ENCODE peak calls at places on chromosomes 13 and 19, in ten cellular contexts. Y is K562; L is heart right ventricle; K is B cell; A is natural killer cell; B is CD8-positive, alpha-beta T cell; C is upper lobe of right lung; V is heart left ventricle; S is psoas muscle; O is HCT116. H is an unnamed sample.

GRCh38 chr19:39865953-39866352 is 19.8 kb upstream of the FBL start:
- ATAC-seq in B (no peak), C (no peak), K (no peak), V (no peak), S (no peak), Y (no peak), O (no peak), A (no peak), L (no peak), H (no peak)

GRCh38 chr13:52652980-52653303 is 306 bp downstream of the SUGT1 start:
- ATAC-seq in O (peak; percentile 36), V (peak; percentile 1), Y (peak; percentile 65), S (peak; percentile 35), B (peak; percentile 14), K (peak; percentile 22), A (peak; percentile 46), C (peak; percentile 25), L (peak; percentile 13), H (peak; percentile 2)

GRCh38 chr13:60679928-60680693 is 283.1 kb downstream of the TDRD3 start:
- ATAC-seq in A (no peak), C (no peak), L (no peak), B (no peak), S (no peak), K (no peak), V (no peak), O (no peak), Y (no peak), H (no peak)

GRCh38 chr19:10979950-10980349 is 19.1 kb downstream of the SMARCA4 start:
- ATAC-seq in S (no peak), B (peak; percentile 72), K (peak; percentile 77), C (no peak), V (no peak), L (no peak), A (no peak), Y (no peak), O (no peak), H (peak; percentile 13)

GRCh38 chr13:100668408-100668807 is 6.2 kb downstream of the TMTC4 start:
- ATAC-seq in B (no peak), Y (no peak), S (no peak), A (no peak), C (no peak), L (no peak), K (no peak), O (no peak), V (no peak), H (no peak)

GRCh38 chr13:60164490-60164889 is 762 bp upstream of the DIAPH3 start:
- ATAC-seq in Y (no peak), K (no peak), S (peak; percentile 56), V (peak; percentile 24), A (no peak), B (no peak), O (no peak), C (peak; percentile 3), L (peak; percentile 13), H (no peak)

GRCh38 chr19:34475026-34475974 is 6.3 kb upstream of the WTIP start:
- ATAC-seq in B (no peak), Y (no peak), K (no peak), A (no peak), S (peak; percentile 23), O (no peak), C (no peak), L (peak; percentile 69), V (no peak), H (peak; percentile 67)

GRCh38 chr13:46134961-46135522 is 30.2 kb upstream of the CPB2 start:
- ATAC-seq in K (no peak), V (no peak), B (no peak), S (no peak), C (peak; percentile 94), A (no peak), L (no peak), O (peak; percentile 80), Y (peak; percentile 37), H (no peak)

GRCh38 chr19:18128044-18128443 is 24.9 kb upstream of the PIK3R2 start:
- ATAC-seq in V (no peak), O (no peak), L (no peak), B (no peak), S (no peak), Y (peak; percentile 46), C (peak; percentile 40), K (no peak), A (peak; percentile 87), H (no peak)

GRCh38 chr19:3094638-3095374 is 644 bp downstream of the GNA11 start:
- ATAC-seq in V (no peak), S (no peak), L (no peak), C (no peak), O (peak; percentile 2), A (peak; percentile 48), B (peak; percentile 6), Y (peak; percentile 33), K (peak; percentile 37), H (no peak)

GRCh38 chr13:40792284-40793051 is 3.1 kb downstream of the SLC25A15 start:
- ATAC-seq in L (no peak), S (no peak), O (no peak), V (no peak), Y (no peak), A (no peak), B (peak; percentile 22), C (no peak), K (no peak), H (no peak)

GRCh38 chr19:45753548-45753947 is 15.5 kb downstream of the SIX5 start:
- ATAC-seq in K (no peak), A (no peak), V (no peak), Y (peak; percentile 80), B (no peak), L (no peak), O (peak; percentile 66), C (no peak), S (no peak), H (no peak)
- TF ChIP-seq CTCF in K (no peak), A (no peak), V (no peak), Y (no peak), B (no peak), L (no peak), O (no peak), C (no peak), S (no peak), H (no peak)

GRCh38 chr19:46015961-46016425 is 6.9 kb downstream of the PGLYRP1 start:
- ATAC-seq in A (peak; percentile 36), L (peak; percentile 14), V (no peak), C (peak; percentile 1), K (peak; percentile 18), B (peak; percentile 48), Y (no peak), O (no peak), S (peak; percentile 24), H (peak; percentile 8)

GRCh38 chr19:46015080-46015960 is 7.5 kb downstream of the PGLYRP1 start:
- ATAC-seq in V (no peak), B (peak; percentile 74), A (peak; percentile 72), K (peak; percentile 53), O (peak; percentile 54), Y (peak; percentile 62), L (peak; percentile 60), C (peak; percentile 87), S (peak; percentile 47), H (peak; percentile 44)

GRCh38 chr19:46017095-46017429 is 5.8 kb downstream of the PGLYRP1 start:
- ATAC-seq in Y (no peak), O (no peak), K (no peak), L (no peak), C (no peak), B (no peak), S (peak; percentile 13), V (no peak), A (no peak), H (no peak)

GRCh38 chr19:46017874-46018675 is 4.8 kb downstream of the PGLYRP1 start:
- ATAC-seq in A (no peak), C (no peak), O (no peak), K (no peak), B (no peak), L (no peak), S (no peak), V (no peak), Y (no peak), H (no peak)

DNA sequence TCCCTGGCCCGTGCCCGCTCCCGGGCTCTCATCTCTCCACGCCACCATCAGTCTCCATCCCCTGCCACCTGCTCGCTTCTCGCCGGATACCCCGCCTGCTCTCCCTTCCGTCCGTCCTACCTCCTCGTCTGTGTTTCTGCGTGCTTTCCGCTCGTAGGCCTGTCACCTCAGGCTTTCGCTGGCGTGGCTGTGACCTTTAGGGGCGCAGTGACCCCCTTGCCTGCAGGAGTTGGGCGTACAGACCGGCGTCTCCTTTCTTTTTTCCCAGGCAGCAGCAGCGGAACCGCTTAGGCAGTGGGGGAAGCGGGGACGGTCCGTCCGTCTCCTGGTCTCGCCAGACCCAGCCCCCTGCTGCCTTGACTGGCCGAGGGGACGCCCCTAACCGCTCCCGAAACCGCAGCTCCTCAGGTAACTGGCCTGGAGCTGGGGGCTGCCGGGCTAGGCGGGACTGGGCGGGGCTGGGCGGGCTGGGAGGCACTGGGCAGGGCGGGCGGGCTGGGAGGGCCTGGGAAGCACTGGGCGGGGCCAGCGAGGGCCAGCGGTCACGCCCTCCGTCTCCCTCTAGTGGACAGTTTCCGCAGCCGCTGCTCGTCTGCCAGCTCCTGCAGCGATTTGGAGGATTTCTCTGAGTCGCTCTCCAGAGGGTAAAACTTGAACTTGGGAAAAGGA is 6.3 kb downstream of the PGLYRP1 start:
- ATAC-seq in A (peak; percentile 90), Y (peak; percentile 89), B (peak; percentile 77), O (peak; percentile 92), C (peak; percentile 86), K (peak; percentile 85), S (peak; percentile 92), V (peak; percentile 85), L (peak; percentile 78), H (peak; percentile 74)
- TF ChIP-seq CTCF in A (peak; percentile 87), Y (peak; percentile 74), B (peak; percentile 84), O (peak; percentile 52), C (peak; percentile 90), K (peak; percentile 83), S (peak; percentile 85), V (peak; percentile 92), L (peak; percentile 89), H (no peak)

DNA sequence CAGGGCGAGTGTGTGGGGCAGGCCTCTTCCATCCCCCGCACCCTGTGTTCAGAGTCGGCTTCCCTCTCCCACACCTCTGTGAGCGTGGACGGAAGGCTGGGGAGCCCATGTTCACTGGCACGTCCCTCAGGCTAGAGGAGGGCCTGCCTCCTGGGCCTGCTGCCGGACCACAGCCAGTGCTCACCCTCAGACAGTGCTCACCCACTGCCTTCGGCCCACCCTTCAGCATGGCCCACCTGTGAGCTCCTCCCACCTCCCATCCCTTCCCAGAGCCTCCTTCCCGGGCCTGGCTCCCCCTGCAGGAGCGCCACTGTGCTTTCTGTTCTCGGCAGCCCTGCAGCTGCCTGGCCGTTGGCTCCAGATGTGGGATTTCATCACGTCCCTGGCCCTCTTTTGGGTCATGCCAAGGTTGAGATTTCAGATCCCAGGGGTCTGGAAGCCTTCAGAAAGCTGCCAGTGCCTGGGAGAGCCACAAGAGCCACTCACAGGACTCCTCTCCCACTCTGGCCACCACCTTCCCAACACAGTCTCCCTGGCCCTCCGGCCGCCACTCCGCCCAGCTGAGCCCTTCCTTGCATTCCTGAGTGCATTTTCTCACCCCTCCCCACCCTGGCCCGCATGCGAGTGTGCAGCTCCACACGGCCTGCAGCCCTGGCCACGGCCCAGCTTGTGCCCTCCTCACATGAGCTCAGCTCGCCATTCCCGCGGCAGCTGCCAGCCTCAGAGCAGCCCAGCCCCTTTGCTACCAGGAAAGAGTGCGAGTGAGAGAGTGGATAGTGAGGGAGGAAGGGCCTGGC is 25.3 kb downstream of the CAPN12 start:
- ATAC-seq in V (peak; percentile 28), K (no peak), C (peak; percentile 57), L (peak; percentile 51), S (peak; percentile 37), Y (peak; percentile 70), O (peak; percentile 51), B (no peak), A (no peak), H (peak; percentile 60)
- TF ChIP-seq CTCF in V (peak; percentile 37), K (no peak), C (peak; percentile 20), L (peak; percentile 32), S (peak; percentile 24), Y (no peak), O (peak; percentile 29), B (no peak), A (no peak), H (no peak)

GRCh38 chr19:6660930-6661329 is 9.0 kb downstream of the TNFSF14 start:
- ATAC-seq in S (no peak), L (no peak), V (no peak), O (no peak), Y (peak; percentile 86), C (peak; percentile 28), A (no peak), K (no peak), B (no peak), H (no peak)
- TF ChIP-seq CTCF in S (no peak), L (no peak), V (no peak), O (no peak), Y (peak; percentile 30), C (no peak), A (no peak), K (no peak), B (no peak), H (no peak)

H was measured in gastroesophageal sphincter.